ENCODE peak calls at places on chromosomes 3 and 15, in seven cellular contexts. O is activated naive CD8-positive, alpha-beta T cell treated with anti-CD3 and anti-CD28 coated beads, Interleukin-2, amount 50 U/mL, for 24 hours; B is activated CD4-positive, alpha-beta T cell treated with anti-CD3 and anti-CD28 coated beads, Interleukin-2, amount 50 U/mL, for 48 hours; F is H4; L is Calu3; J is LoVo; I is AG09319. Y is an unnamed sample.

GRCh38 chr3:46913644-46914043 is 36.1 kb downstream of the PTH1R start:
- DNase-seq in O (no peak), B (no peak), F (peak; percentile 41), L (no peak), J (peak; percentile 59), I (no peak), Y (no peak)

GRCh38 chr3:37526511-37526910 is 335.2 kb upstream of the CTDSPL start:
- DNase-seq in O (no peak), B (no peak), F (peak; percentile 9), L (no peak), J (no peak), I (peak; percentile 64), Y (no peak)

GRCh38 chr3:146035366-146035765 is 125.6 kb downstream of the PLOD2 start:
- DNase-seq in O (no peak), B (no peak), F (peak; percentile 23), L (no peak), J (no peak), I (peak; percentile 49), Y (no peak)

GRCh38 chr15:29731865-29732264 is 90.4 kb downstream of the TJP1 start:
- DNase-seq in O (no peak), B (no peak), F (no peak), L (no peak), J (no peak), I (no peak), Y (no peak)

GRCh38 chr15:73567022-73567421 is 66.2 kb downstream of the NPTN start:
- DNase-seq in O (no peak), B (no peak), F (no peak), L (no peak), J (no peak), I (no peak), Y (no peak)

GRCh38 chr3:46955801-46956259 is 20.7 kb downstream of the CCDC12 start:
- DNase-seq in O (no peak), B (no peak), F (no peak), L (no peak), J (no peak), I (no peak), Y (no peak)

GRCh38 chr3:64530434-64531049 is 157.3 kb downstream of the ADAMTS9 start:
- DNase-seq in O (peak; percentile 22), B (peak; percentile 27), F (peak; percentile 13), L (peak; percentile 58), J (peak; percentile 25), I (no peak), Y (peak; percentile 26)

GRCh38 chr3:59540696-59541095 is 490.9 kb upstream of the CFAP20DC start:
- DNase-seq in O (no peak), B (no peak), F (no peak), L (no peak), J (no peak), I (no peak), Y (no peak)

GRCh38 chr15:25797511-25798206 is 65.5 kb downstream of the ATP10A start:
- DNase-seq in O (no peak), B (no peak), F (no peak), L (no peak), J (no peak), I (no peak), Y (no peak)

GRCh38 chr15:42385980-42386695 is 26.8 kb downstream of the CAPN3 start:
- DNase-seq in O (no peak), B (no peak), F (no peak), L (no peak), J (no peak), I (no peak), Y (no peak)

GRCh38 chr3:71998995-71999673 is 214.2 kb upstream of the PROK2 start:
- DNase-seq in O (no peak), B (no peak), F (no peak), L (no peak), J (no peak), I (peak; percentile 14), Y (no peak)

Y was measured in erythroblast.